ENCODE peak calls at places on chromosomes 13 and 19, in five cellular contexts. V, C, Q, K and N are unnamed samples.
A peak's percentile ranks its signal among the peaks of the same experiment; 100 is the strongest.

GRCh38 chr19:45767410-45767880 is 1.6 kb downstream of the SIX5 start:
- DNase-seq in K (peak; percentile 81), C (no peak), Q (no peak), V (peak; percentile 91), N (peak; percentile 85)

GRCh38 chr19:16561382-16561781 is 10.8 kb downstream of the SLC35E1 start:
- DNase-seq in K (no peak), Q (no peak), V (no peak), C (no peak), N (no peak)

GRCh38 chr13:24159362-24159761 is 1.2 kb upstream of the SPATA13 start:
- DNase-seq in Q (no peak), C (no peak), V (no peak), K (no peak), N (no peak)

GRCh38 chr13:113299951-113300350 is 2.9 kb downstream of the LAMP1 start:
- DNase-seq in Q (no peak), K (no peak), C (no peak), V (no peak), N (no peak)

GRCh38 chr19:46863818-46864629 is 3.2 kb downstream of the ARHGAP35 start:
- DNase-seq in V (no peak), Q (no peak), K (peak; percentile 57), C (no peak), N (no peak)

GRCh38 chr13:23672616-23673015 is 102.4 kb downstream of the TNFRSF19 start:
- DNase-seq in Q (no peak), V (no peak), K (peak; percentile 73), C (no peak), N (peak; percentile 29)

GRCh38 chr19:10113592-10113963 is 2.1 kb downstream of the P2RY11 start:
- DNase-seq in Q (no peak), C (no peak), K (no peak), V (peak; percentile 73), N (no peak)

GRCh38 chr13:42380420-42381164 is 108.6 kb downstream of the AKAP11 start:
- DNase-seq in V (no peak), C (no peak), Q (no peak), K (no peak), N (no peak)

GRCh38 chr19:8501968-8502367 is 472 bp downstream of the PRAM1 start:
- DNase-seq in Q (no peak), C (no peak), K (no peak), V (no peak), N (no peak)

GRCh38 chr13:80050252-80050651 is 290.7 kb downstream of the SPRY2 start:
- DNase-seq in Q (no peak), K (no peak), V (no peak), C (no peak), N (no peak)

GRCh38 chr13:24142453-24142852 is 18.1 kb upstream of the SPATA13 start:
- DNase-seq in Q (no peak), C (no peak), V (no peak), K (no peak), N (no peak)

GRCh38 chr13:20843177-20843576 is 59.4 kb downstream of the XPO4 start:
- DNase-seq in C (no peak), V (no peak), Q (no peak), K (no peak), N (peak; percentile 63)

GRCh38 chr19:15246198-15246481 is 13.9 kb upstream of the EPHX3 start:
- DNase-seq in K (no peak), Q (no peak), V (no peak), C (no peak), N (no peak)

GRCh38 chr13:38350114-38350617 is 515 bp downstream of the UFM1 start:
- DNase-seq in C (no peak), Q (peak; percentile 53), V (peak; percentile 85), K (peak; percentile 75), N (peak; percentile 72)